ENCODE peak calls at places on chromosomes 3 and 15, in six cellular contexts. One of them, this sample, is unnamed.

GRCh38 chr3:111210003-111210699 is 138.5 kb downstream of the NECTIN3 start:
- DNase-seq in A549: no peak
- DNase-seq in HepG2: no peak
- DNase-seq in stomach: no peak
- DNase-seq in ovary: no peak
- DNase-seq in upper lobe of left lung: no peak
- DNase-seq in this sample: no peak

GRCh38 chr15:56964182-56964581 is 45.7 kb downstream of the TCF12 start:
- DNase-seq in HepG2: no peak
- DNase-seq in A549: no peak
- DNase-seq in stomach: no peak
- DNase-seq in ovary: no peak
- DNase-seq in upper lobe of left lung: no peak
- DNase-seq in this sample: no peak

GRCh38 chr15:27669641-27670040 is 429.5 kb downstream of the OCA2 start:
- DNase-seq in upper lobe of left lung: no peak
- DNase-seq in HepG2: peak
- DNase-seq in A549: no peak
- DNase-seq in stomach: no peak
- DNase-seq in ovary: no peak
- DNase-seq in this sample: no peak

GRCh38 chr3:62168356-62168755 is 205.0 kb downstream of the FEZF2 start:
- DNase-seq in upper lobe of left lung: no peak
- DNase-seq in ovary: no peak
- DNase-seq in stomach: no peak
- DNase-seq in HepG2: no peak
- DNase-seq in A549: no peak
- DNase-seq in this sample: no peak

GRCh38 chr3:18111702-18112311 is 313.3 kb downstream of the SATB1 start:
- DNase-seq in stomach: no peak
- DNase-seq in A549: no peak
- DNase-seq in ovary: no peak
- DNase-seq in upper lobe of left lung: no peak
- DNase-seq in HepG2: peak
- DNase-seq in this sample: no peak

GRCh38 chr3:185460719-185461350 is 38.0 kb downstream of the TMEM41A start:
- DNase-seq in upper lobe of left lung: no peak
- DNase-seq in stomach: no peak
- DNase-seq in ovary: no peak
- DNase-seq in A549: peak
- DNase-seq in HepG2: no peak
- DNase-seq in this sample: no peak

GRCh38 chr15:70234256-70234965 is 136.7 kb upstream of the TLE3 start:
- DNase-seq in ovary: no peak
- DNase-seq in stomach: no peak
- DNase-seq in A549: no peak
- DNase-seq in HepG2: no peak
- DNase-seq in upper lobe of left lung: no peak
- DNase-seq in this sample: peak

GRCh38 chr3:172307143-172307560 is 141.1 kb downstream of the GHSR start:
- DNase-seq in A549: peak
- DNase-seq in upper lobe of left lung: no peak
- DNase-seq in HepG2: no peak
- DNase-seq in ovary: no peak
- DNase-seq in stomach: no peak
- DNase-seq in this sample: no peak

GRCh38 chr3:62365311-62366092 is 7.8 kb downstream of the FEZF2 start:
- DNase-seq in A549: no peak
- DNase-seq in stomach: no peak
- DNase-seq in upper lobe of left lung: no peak
- DNase-seq in ovary: no peak
- DNase-seq in HepG2: no peak
- DNase-seq in this sample: no peak

GRCh38 chr3:20068512-20069177 is 28.4 kb downstream of the KAT2B start:
- DNase-seq in A549: no peak
- DNase-seq in upper lobe of left lung: no peak
- DNase-seq in HepG2: no peak
- DNase-seq in ovary: no peak
- DNase-seq in stomach: no peak
- DNase-seq in this sample: no peak

GRCh38 chr3:10504161-10505049 is 981 bp downstream of the ATP2B2 start:
- DNase-seq in HepG2: no peak
- DNase-seq in upper lobe of left lung: no peak
- DNase-seq in ovary: no peak
- DNase-seq in stomach: no peak
- DNase-seq in A549: no peak
- DNase-seq in this sample: no peak

GRCh38 chr15:89325039-89325803 is 9.4 kb downstream of the POLG start:
- DNase-seq in A549: no peak
- DNase-seq in ovary: no peak
- DNase-seq in stomach: no peak
- DNase-seq in upper lobe of left lung: no peak
- DNase-seq in HepG2: no peak
- DNase-seq in this sample: no peak

GRCh38 chr3:9101286-9101685 is 138.0 kb upstream of the RAD18 start:
- DNase-seq in HepG2: no peak
- DNase-seq in ovary: no peak
- DNase-seq in A549: no peak
- DNase-seq in upper lobe of left lung: no peak
- DNase-seq in stomach: no peak
- DNase-seq in this sample: no peak

GRCh38 chr3:183975981-183976662 is 41.6 kb downstream of the ABCC5 start:
- DNase-seq in A549: no peak
- DNase-seq in stomach: no peak
- DNase-seq in HepG2: no peak
- DNase-seq in ovary: no peak
- DNase-seq in upper lobe of left lung: no peak
- DNase-seq in this sample: no peak

GRCh38 chr15:70768247-70768883 is 5.0 kb upstream of the UACA start:
- DNase-seq in HepG2: no peak
- DNase-seq in A549: no peak
- DNase-seq in ovary: no peak
- DNase-seq in upper lobe of left lung: no peak
- DNase-seq in stomach: no peak
- DNase-seq in this sample: no peak

GRCh38 chr3:171732741-171733140 is 77.5 kb downstream of the PLD1 start:
- DNase-seq in ovary: no peak
- DNase-seq in upper lobe of left lung: no peak
- DNase-seq in A549: no peak
- DNase-seq in stomach: no peak
- DNase-seq in HepG2: no peak
- DNase-seq in this sample: no peak

GRCh38 chr15:44099671-44100070 is 95.4 kb downstream of the FRMD5 start:
- DNase-seq in upper lobe of left lung: no peak
- DNase-seq in ovary: no peak
- DNase-seq in A549: no peak
- DNase-seq in HepG2: no peak
- DNase-seq in stomach: no peak
- DNase-seq in this sample: no peak

GRCh38 chr15:44101286-44101685 is 93.8 kb downstream of the FRMD5 start:
- DNase-seq in stomach: no peak
- DNase-seq in ovary: no peak
- DNase-seq in upper lobe of left lung: no peak
- DNase-seq in A549: no peak
- DNase-seq in HepG2: no peak
- DNase-seq in this sample: no peak

GRCh38 chr15:44101944-44102343 is 93.1 kb downstream of the FRMD5 start:
- DNase-seq in stomach: no peak
- DNase-seq in A549: no peak
- DNase-seq in HepG2: peak
- DNase-seq in upper lobe of left lung: no peak
- DNase-seq in ovary: no peak
- DNase-seq in this sample: no peak

GRCh38 chr15:44097552-44097951 is 97.5 kb downstream of the FRMD5 start:
- DNase-seq in upper lobe of left lung: no peak
- DNase-seq in ovary: no peak
- DNase-seq in stomach: no peak
- DNase-seq in HepG2: no peak
- DNase-seq in A549: no peak
- DNase-seq in this sample: no peak

GRCh38 chr15:44102675-44103254 is 92.3 kb downstream of the FRMD5 start:
- DNase-seq in A549: peak
- DNase-seq in upper lobe of left lung: no peak
- DNase-seq in HepG2: peak
- DNase-seq in ovary: no peak
- DNase-seq in stomach: peak
- DNase-seq in this sample: no peak
- TF ChIP-seq EP300 in A549: no peak
- TF ChIP-seq EP300 in upper lobe of left lung: no peak
- TF ChIP-seq EP300 in HepG2: no peak
- TF ChIP-seq EP300 in ovary: no peak
- TF ChIP-seq EP300 in stomach: no peak
- TF ChIP-seq EP300 in this sample: no peak

GRCh38 chr15:45167631-45168205 is 20.0 kb downstream of the SHF start:
- DNase-seq in upper lobe of left lung: no peak
- DNase-seq in HepG2: no peak
- DNase-seq in stomach: no peak
- DNase-seq in ovary: no peak
- DNase-seq in A549: no peak
- DNase-seq in this sample: no peak
- H3K4me3 ChIP-seq in upper lobe of left lung: peak
- H3K4me3 ChIP-seq in HepG2: no peak
- H3K4me3 ChIP-seq in stomach: peak
- H3K4me3 ChIP-seq in ovary: no peak
- H3K4me3 ChIP-seq in A549: peak
- H3K4me3 ChIP-seq in this sample: peak

GRCh38 chr3:129118745-129119144 is 2.9 kb downstream of the RAB43 start:
- DNase-seq in HepG2: no peak
- DNase-seq in A549: no peak
- DNase-seq in upper lobe of left lung: no peak
- DNase-seq in ovary: no peak
- DNase-seq in stomach: no peak
- DNase-seq in this sample: no peak
- H3K27ac ChIP-seq in HepG2: peak
- H3K27ac ChIP-seq in A549: no peak
- H3K27ac ChIP-seq in upper lobe of left lung: peak
- H3K27ac ChIP-seq in ovary: no peak
- H3K27ac ChIP-seq in stomach: peak
- H3K27ac ChIP-seq in this sample: no peak

GRCh38 chr3:186931487-186932280 is 1.4 kb downstream of the ST6GAL1 start:
- DNase-seq in A549: no peak
- DNase-seq in ovary: no peak
- DNase-seq in stomach: peak
- DNase-seq in HepG2: peak
- DNase-seq in upper lobe of left lung: peak
- DNase-seq in this sample: peak

GRCh38 chr3:186930143-186930638 is at the start of gene ST6GAL1:
- DNase-seq in A549: peak
- DNase-seq in stomach: peak
- DNase-seq in ovary: peak
- DNase-seq in HepG2: peak
- DNase-seq in upper lobe of left lung: peak
- DNase-seq in this sample: peak

GRCh38 chr3:186930639-186931486 is 537 bp downstream of the ST6GAL1 start:
- DNase-seq in upper lobe of left lung: peak
- DNase-seq in A549: peak
- DNase-seq in ovary: peak
- DNase-seq in HepG2: peak
- DNase-seq in stomach: peak
- DNase-seq in this sample: peak

GRCh38 chr3:186933801-186934200 is 3.5 kb downstream of the ST6GAL1 start:
- DNase-seq in A549: no peak
- DNase-seq in upper lobe of left lung: no peak
- DNase-seq in ovary: no peak
- DNase-seq in stomach: no peak
- DNase-seq in HepG2: no peak
- DNase-seq in this sample: no peak

DNA sequence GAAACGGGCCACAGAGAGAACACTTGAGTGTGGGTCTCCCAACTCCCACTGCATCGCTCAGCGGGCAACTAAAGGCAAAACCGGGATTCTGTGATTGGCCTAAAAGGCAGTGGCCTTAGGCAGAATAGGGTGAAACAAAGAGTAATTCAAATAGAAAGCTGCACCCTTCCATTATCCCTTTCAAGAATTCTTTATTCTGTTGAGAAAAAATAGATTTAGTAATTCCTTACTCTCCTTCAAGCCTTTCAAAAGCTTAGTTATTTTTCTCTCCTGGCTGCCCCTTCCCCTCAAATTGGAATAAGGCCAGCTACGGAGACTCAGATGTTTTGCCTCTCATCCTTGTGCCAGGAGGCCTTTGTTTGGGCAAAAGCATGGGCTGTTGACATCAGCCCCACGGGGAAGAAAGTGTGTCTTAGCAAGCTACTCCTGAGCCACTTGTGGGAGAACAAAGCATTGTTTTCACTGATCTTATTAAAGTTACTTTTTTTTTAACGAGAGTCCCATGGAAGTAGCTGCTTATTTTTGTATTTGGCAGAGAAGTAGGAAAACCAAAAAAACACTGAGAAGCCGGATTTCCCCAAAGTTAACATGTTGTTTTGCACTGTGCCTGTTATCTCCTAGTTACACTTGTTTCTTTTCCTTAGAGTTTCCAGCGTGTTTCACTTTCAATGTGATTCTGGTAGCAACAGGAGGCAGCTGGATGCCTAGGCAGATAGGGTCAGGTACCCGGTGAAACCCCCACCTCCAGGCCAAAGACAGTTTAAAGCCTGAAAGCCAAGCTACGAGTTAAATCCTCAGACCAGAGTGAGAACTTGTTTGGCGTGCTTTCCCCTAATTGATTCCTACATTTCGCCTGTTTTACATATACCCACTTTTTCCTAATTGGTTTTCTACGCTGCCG is 2.2 kb downstream of the ST6GAL1 start:
- DNase-seq in upper lobe of left lung: no peak
- DNase-seq in A549: no peak
- DNase-seq in stomach: no peak
- DNase-seq in HepG2: no peak
- DNase-seq in ovary: no peak
- DNase-seq in this sample: no peak
- TF ChIP-seq EP300 in upper lobe of left lung: no peak
- TF ChIP-seq EP300 in A549: no peak
- TF ChIP-seq EP300 in stomach: no peak
- TF ChIP-seq EP300 in HepG2: no peak
- TF ChIP-seq EP300 in ovary: no peak
- TF ChIP-seq EP300 in this sample: no peak